ENCODE peak calls at places on chromosomes 6 and 20, in seven cellular contexts. Y is nephron progenitor cell, C is T-helper 9 cell, N is spleen, B is brain microvascular endothelial cell, A is globus pallidus, V is substantia nigra. L is an unnamed sample.

GRCh38 chr6:149840345-149841075 is 23.6 kb downstream of the LRP11 start:
- DNase-seq in Y (peak), C (peak), N (no peak), B (peak), A (peak), V (peak), L (no peak)

GRCh38 chr20:62856931-62857619 is 4.5 kb downstream of the TCFL5 start:
- DNase-seq in Y (no peak), C (no peak), N (no peak), B (no peak), A (no peak), V (no peak), L (no peak)

GRCh38 chr20:9740486-9740885 is 98.4 kb downstream of the PAK5 start:
- DNase-seq in Y (no peak), C (no peak), N (no peak), B (no peak), A (no peak), V (no peak), L (no peak)

GRCh38 chr6:145892026-145892425 is 72.1 kb downstream of the SHPRH start:
- DNase-seq in Y (no peak), C (no peak), N (no peak), B (peak), A (no peak), V (no peak), L (no peak)

GRCh38 chr6:80872194-80872950 is 765.9 kb downstream of the BCKDHB start:
- DNase-seq in Y (no peak), C (no peak), N (no peak), B (peak), A (no peak), V (peak), L (no peak)

GRCh38 chr6:38720295-38720694 is 5.2 kb downstream of the DNAH8 start:
- DNase-seq in Y (no peak), C (no peak), N (no peak), B (no peak), A (no peak), V (no peak), L (no peak)

GRCh38 chr6:35295521-35296315 is 1.9 kb upstream of the DEF6 start:
- DNase-seq in Y (no peak), C (no peak), N (no peak), B (no peak), A (no peak), V (no peak), L (no peak)

GRCh38 chr20:17786221-17786718 is 86.5 kb downstream of the BANF2 start:
- DNase-seq in Y (no peak), C (no peak), N (no peak), B (peak), A (no peak), V (no peak), L (no peak)

GRCh38 chr20:51372176-51372803 is 170.2 kb downstream of the NFATC2 start:
- DNase-seq in Y (peak), C (peak), N (peak), B (peak), A (peak), V (peak), L (peak)

GRCh38 chr6:26232950-26233607 is 131.9 kb upstream of the BTN3A2 start:
- DNase-seq in Y (no peak), C (no peak), N (peak), B (no peak), A (no peak), V (peak), L (no peak)

GRCh38 chr6:48979085-48979484 is 484.0 kb downstream of the MMUT start:
- DNase-seq in Y (no peak), C (no peak), N (peak), B (no peak), A (no peak), V (no peak), L (no peak)

GRCh38 chr20:63092660-63093215 is 86.0 kb upstream of the BHLHE23 start:
- DNase-seq in Y (peak), C (no peak), N (peak), B (no peak), A (no peak), V (no peak), L (peak)